ENCODE peak calls at places on chromosomes 4 and X, in eight cellular contexts. One of them, this sample, is unnamed.

GRCh38 chrX:11458175-11458574 is 165.0 kb downstream of the AMELX start:
- DNase-seq in cardiac muscle cell: no peak
- DNase-seq in NCI-H1105: no peak
- DNase-seq in astrocyte of the spinal cord: no peak
- DNase-seq in HTR-8/SVneo: no peak
- DNase-seq in NCI-H82: no peak
- DNase-seq in nephron progenitor cell: no peak
- DNase-seq in omental fat pad: no peak
- DNase-seq in this sample: no peak

GRCh38 chr4:118270492-118270891 is 82.3 kb downstream of the PRSS12 start:
- DNase-seq in cardiac muscle cell: peak
- DNase-seq in NCI-H1105: no peak
- DNase-seq in astrocyte of the spinal cord: peak
- DNase-seq in HTR-8/SVneo: peak
- DNase-seq in NCI-H82: peak
- DNase-seq in nephron progenitor cell: no peak
- DNase-seq in omental fat pad: no peak
- DNase-seq in this sample: no peak

GRCh38 chrX:97021680-97022079 is 138.0 kb downstream of the RPA4 start:
- DNase-seq in cardiac muscle cell: no peak
- DNase-seq in NCI-H1105: no peak
- DNase-seq in astrocyte of the spinal cord: peak
- DNase-seq in HTR-8/SVneo: no peak
- DNase-seq in NCI-H82: no peak
- DNase-seq in nephron progenitor cell: no peak
- DNase-seq in omental fat pad: no peak
- DNase-seq in this sample: no peak

GRCh38 chrX:118355225-118355920 is 9.5 kb downstream of the WDR44 start:
- DNase-seq in cardiac muscle cell: no peak
- DNase-seq in NCI-H1105: no peak
- DNase-seq in astrocyte of the spinal cord: no peak
- DNase-seq in HTR-8/SVneo: no peak
- DNase-seq in NCI-H82: no peak
- DNase-seq in nephron progenitor cell: no peak
- DNase-seq in omental fat pad: no peak
- DNase-seq in this sample: no peak

GRCh38 chr4:37928421-37928820 is 31.8 kb upstream of the PTTG2 start:
- DNase-seq in cardiac muscle cell: no peak
- DNase-seq in NCI-H1105: no peak
- DNase-seq in astrocyte of the spinal cord: no peak
- DNase-seq in HTR-8/SVneo: no peak
- DNase-seq in NCI-H82: no peak
- DNase-seq in nephron progenitor cell: no peak
- DNase-seq in omental fat pad: no peak
- DNase-seq in this sample: no peak

GRCh38 chrX:1464282-1465131 is 11.8 kb upstream of the ASMTL start:
- DNase-seq in cardiac muscle cell: no peak
- DNase-seq in NCI-H1105: no peak
- DNase-seq in astrocyte of the spinal cord: no peak
- DNase-seq in HTR-8/SVneo: no peak
- DNase-seq in NCI-H82: no peak
- DNase-seq in nephron progenitor cell: no peak
- DNase-seq in omental fat pad: no peak
- DNase-seq in this sample: peak

GRCh38 chr4:6773106-6773505 is 9.4 kb upstream of the KIAA0232 start:
- DNase-seq in cardiac muscle cell: no peak
- DNase-seq in NCI-H1105: no peak
- DNase-seq in astrocyte of the spinal cord: peak
- DNase-seq in HTR-8/SVneo: no peak
- DNase-seq in NCI-H82: no peak
- DNase-seq in nephron progenitor cell: no peak
- DNase-seq in omental fat pad: no peak
- DNase-seq in this sample: no peak

GRCh38 chrX:103774070-103774642 is 2.5 kb upstream of the PLP1 start:
- DNase-seq in cardiac muscle cell: peak
- DNase-seq in NCI-H1105: no peak
- DNase-seq in astrocyte of the spinal cord: peak
- DNase-seq in HTR-8/SVneo: peak
- DNase-seq in NCI-H82: peak
- DNase-seq in nephron progenitor cell: no peak
- DNase-seq in omental fat pad: no peak
- DNase-seq in this sample: peak

GRCh38 chr4:84279678-84280077 is 219.4 kb downstream of the NKX6-1 start:
- DNase-seq in cardiac muscle cell: no peak
- DNase-seq in NCI-H1105: no peak
- DNase-seq in astrocyte of the spinal cord: no peak
- DNase-seq in HTR-8/SVneo: no peak
- DNase-seq in NCI-H82: no peak
- DNase-seq in nephron progenitor cell: no peak
- DNase-seq in omental fat pad: no peak
- DNase-seq in this sample: no peak

GRCh38 chrX:47499291-47499690 is 16.3 kb upstream of the ZNF41 start:
- DNase-seq in cardiac muscle cell: no peak
- DNase-seq in NCI-H1105: no peak
- DNase-seq in astrocyte of the spinal cord: no peak
- DNase-seq in HTR-8/SVneo: no peak
- DNase-seq in NCI-H82: peak
- DNase-seq in nephron progenitor cell: no peak
- DNase-seq in omental fat pad: no peak
- DNase-seq in this sample: no peak

GRCh38 chr4:145034727-145035211 is 63.2 kb downstream of the ANAPC10 start:
- DNase-seq in cardiac muscle cell: no peak
- DNase-seq in NCI-H1105: no peak
- DNase-seq in astrocyte of the spinal cord: peak
- DNase-seq in HTR-8/SVneo: no peak
- DNase-seq in NCI-H82: peak
- DNase-seq in nephron progenitor cell: no peak
- DNase-seq in omental fat pad: no peak
- DNase-seq in this sample: peak

GRCh38 chrX:53330331-53330730 is 48.9 kb upstream of the IQSEC2 start:
- DNase-seq in cardiac muscle cell: no peak
- DNase-seq in NCI-H1105: no peak
- DNase-seq in astrocyte of the spinal cord: no peak
- DNase-seq in HTR-8/SVneo: no peak
- DNase-seq in NCI-H82: no peak
- DNase-seq in nephron progenitor cell: no peak
- DNase-seq in omental fat pad: no peak
- DNase-seq in this sample: no peak

GRCh38 chr4:55116450-55116849 is 8.9 kb downstream of the KDR start:
- DNase-seq in cardiac muscle cell: no peak
- DNase-seq in NCI-H1105: no peak
- DNase-seq in astrocyte of the spinal cord: no peak
- DNase-seq in HTR-8/SVneo: no peak
- DNase-seq in NCI-H82: no peak
- DNase-seq in nephron progenitor cell: no peak
- DNase-seq in omental fat pad: no peak
- DNase-seq in this sample: no peak

GRCh38 chrX:139739138-139739537 is 31.2 kb upstream of the MCF2 start:
- DNase-seq in cardiac muscle cell: no peak
- DNase-seq in NCI-H1105: no peak
- DNase-seq in astrocyte of the spinal cord: peak
- DNase-seq in HTR-8/SVneo: no peak
- DNase-seq in NCI-H82: no peak
- DNase-seq in nephron progenitor cell: no peak
- DNase-seq in omental fat pad: no peak
- DNase-seq in this sample: no peak

GRCh38 chr4:98720871-98721480 is 62.6 kb upstream of the TSPAN5 start:
- DNase-seq in cardiac muscle cell: no peak
- DNase-seq in NCI-H1105: no peak
- DNase-seq in astrocyte of the spinal cord: peak
- DNase-seq in HTR-8/SVneo: no peak
- DNase-seq in NCI-H82: peak
- DNase-seq in nephron progenitor cell: no peak
- DNase-seq in omental fat pad: no peak
- DNase-seq in this sample: no peak

GRCh38 chr4:26131711-26132110 is 189.1 kb upstream of the RBPJ start:
- DNase-seq in cardiac muscle cell: no peak
- DNase-seq in NCI-H1105: no peak
- DNase-seq in astrocyte of the spinal cord: no peak
- DNase-seq in HTR-8/SVneo: no peak
- DNase-seq in NCI-H82: no peak
- DNase-seq in nephron progenitor cell: no peak
- DNase-seq in omental fat pad: no peak
- DNase-seq in this sample: no peak

GRCh38 chr4:115090483-115091075 is 22.8 kb downstream of the NDST4 start:
- DNase-seq in cardiac muscle cell: peak
- DNase-seq in NCI-H1105: peak
- DNase-seq in astrocyte of the spinal cord: peak
- DNase-seq in HTR-8/SVneo: no peak
- DNase-seq in NCI-H82: peak
- DNase-seq in nephron progenitor cell: peak
- DNase-seq in omental fat pad: no peak
- DNase-seq in this sample: no peak

This sample was measured in WERI-Rb-1.